ENCODE peak calls at places on chromosome 14, in five cellular contexts. One of them, this sample, is unnamed.

GRCh38 chr14:34714320-34715107 is at the start of gene CFL2:
- DNase-seq in brain microvascular endothelial cell: peak; percentile 46
- DNase-seq in dorsolateral prefrontal cortex: peak; percentile 94
- DNase-seq in adrenal gland: peak; percentile 87
- DNase-seq in fibroblast of mammary gland: peak; percentile 50
- DNase-seq in this sample: peak; percentile 89

GRCh38 chr14:21275261-21275858 is 4.5 kb upstream of the RPGRIP1 start:
- DNase-seq in brain microvascular endothelial cell: no peak
- DNase-seq in dorsolateral prefrontal cortex: no peak
- DNase-seq in adrenal gland: no peak
- DNase-seq in fibroblast of mammary gland: no peak
- DNase-seq in this sample: no peak

GRCh38 chr14:41868396-41868795 is 261.7 kb downstream of the LRFN5 start:
- DNase-seq in brain microvascular endothelial cell: no peak
- DNase-seq in dorsolateral prefrontal cortex: no peak
- DNase-seq in adrenal gland: no peak
- DNase-seq in fibroblast of mammary gland: no peak
- DNase-seq in this sample: no peak

GRCh38 chr14:54856152-54856551 is 46.5 kb downstream of the GCH1 start:
- DNase-seq in brain microvascular endothelial cell: no peak
- DNase-seq in dorsolateral prefrontal cortex: no peak
- DNase-seq in adrenal gland: no peak
- DNase-seq in fibroblast of mammary gland: no peak
- DNase-seq in this sample: no peak

GRCh38 chr14:104680056-104680805 is 9.2 kb upstream of the INF2 start:
- DNase-seq in brain microvascular endothelial cell: peak; percentile 80
- DNase-seq in dorsolateral prefrontal cortex: peak; percentile 69
- DNase-seq in adrenal gland: peak; percentile 88
- DNase-seq in fibroblast of mammary gland: peak; percentile 84
- DNase-seq in this sample: no peak

GRCh38 chr14:55138091-55138490 is 9.0 kb downstream of the LGALS3 start:
- DNase-seq in brain microvascular endothelial cell: no peak
- DNase-seq in dorsolateral prefrontal cortex: no peak
- DNase-seq in adrenal gland: no peak
- DNase-seq in fibroblast of mammary gland: no peak
- DNase-seq in this sample: peak; percentile 71

GRCh38 chr14:49962616-49963015 is 69.7 kb downstream of the ARF6 start:
- DNase-seq in brain microvascular endothelial cell: no peak
- DNase-seq in dorsolateral prefrontal cortex: no peak
- DNase-seq in adrenal gland: no peak
- DNase-seq in fibroblast of mammary gland: peak; percentile 25
- DNase-seq in this sample: no peak

GRCh38 chr14:68679746-68680467 is 113.0 kb downstream of the ZFP36L1 start:
- DNase-seq in brain microvascular endothelial cell: no peak
- DNase-seq in dorsolateral prefrontal cortex: no peak
- DNase-seq in adrenal gland: no peak
- DNase-seq in fibroblast of mammary gland: no peak
- DNase-seq in this sample: no peak

GRCh38 chr14:105315211-105315721 is 718 bp downstream of the PACS2 start:
- DNase-seq in brain microvascular endothelial cell: no peak
- DNase-seq in dorsolateral prefrontal cortex: no peak
- DNase-seq in adrenal gland: peak; percentile 30
- DNase-seq in fibroblast of mammary gland: no peak
- DNase-seq in this sample: peak; percentile 57

GRCh38 chr14:61322011-61322798 is 826 bp downstream of the PRKCH start:
- DNase-seq in brain microvascular endothelial cell: no peak
- DNase-seq in dorsolateral prefrontal cortex: no peak
- DNase-seq in adrenal gland: peak; percentile 23
- DNase-seq in fibroblast of mammary gland: no peak
- DNase-seq in this sample: peak; percentile 38

GRCh38 chr14:95199298-95199983 is 42.1 kb upstream of the DICER1 start:
- DNase-seq in brain microvascular endothelial cell: no peak
- DNase-seq in dorsolateral prefrontal cortex: no peak
- DNase-seq in adrenal gland: no peak
- DNase-seq in fibroblast of mammary gland: no peak
- DNase-seq in this sample: no peak

GRCh38 chr14:85764809-85765208 is 234.9 kb downstream of the FLRT2 start:
- DNase-seq in brain microvascular endothelial cell: peak; percentile 63
- DNase-seq in dorsolateral prefrontal cortex: no peak
- DNase-seq in adrenal gland: no peak
- DNase-seq in fibroblast of mammary gland: peak; percentile 71
- DNase-seq in this sample: no peak

GRCh38 chr14:92922883-92923743 is at the start of gene CHGA:
- DNase-seq in brain microvascular endothelial cell: peak; percentile 10
- DNase-seq in dorsolateral prefrontal cortex: peak; percentile 77
- DNase-seq in adrenal gland: peak; percentile 67
- DNase-seq in fibroblast of mammary gland: peak; percentile 29
- DNase-seq in this sample: peak; percentile 82

GRCh38 chr14:53979141-53979673 is 22.6 kb upstream of the BMP4 start:
- DNase-seq in brain microvascular endothelial cell: no peak
- DNase-seq in dorsolateral prefrontal cortex: no peak
- DNase-seq in adrenal gland: peak; percentile 16
- DNase-seq in fibroblast of mammary gland: no peak
- DNase-seq in this sample: peak; percentile 59

GRCh38 chr14:105944632-105945610 is 418.5 kb downstream of the TMEM121 start:
- DNase-seq in brain microvascular endothelial cell: no peak
- DNase-seq in dorsolateral prefrontal cortex: no peak
- DNase-seq in adrenal gland: peak; percentile 51
- DNase-seq in fibroblast of mammary gland: peak; percentile 5
- DNase-seq in this sample: no peak

GRCh38 chr14:81441626-81442134 is 41.6 kb upstream of the STON2 start:
- DNase-seq in brain microvascular endothelial cell: no peak
- DNase-seq in dorsolateral prefrontal cortex: no peak
- DNase-seq in adrenal gland: no peak
- DNase-seq in fibroblast of mammary gland: no peak
- DNase-seq in this sample: no peak

GRCh38 chr14:61320806-61321384 is 484 bp upstream of the PRKCH start:
- DNase-seq in brain microvascular endothelial cell: no peak
- DNase-seq in dorsolateral prefrontal cortex: no peak
- DNase-seq in adrenal gland: no peak
- DNase-seq in fibroblast of mammary gland: no peak
- DNase-seq in this sample: no peak

GRCh38 chr14:30601579-30601916 is 20.6 kb upstream of the SCFD1 start:
- DNase-seq in brain microvascular endothelial cell: no peak
- DNase-seq in dorsolateral prefrontal cortex: no peak
- DNase-seq in adrenal gland: no peak
- DNase-seq in fibroblast of mammary gland: no peak
- DNase-seq in this sample: no peak

GRCh38 chr14:77804592-77804991 is 4.7 kb downstream of the ADCK1 start:
- DNase-seq in brain microvascular endothelial cell: no peak
- DNase-seq in dorsolateral prefrontal cortex: no peak
- DNase-seq in adrenal gland: no peak
- DNase-seq in fibroblast of mammary gland: peak; percentile 27
- DNase-seq in this sample: peak; percentile 63

GRCh38 chr14:46250113-46250703 is 401.4 kb downstream of the RPL10L start:
- DNase-seq in brain microvascular endothelial cell: peak; percentile 45
- DNase-seq in dorsolateral prefrontal cortex: no peak
- DNase-seq in adrenal gland: no peak
- DNase-seq in fibroblast of mammary gland: peak; percentile 37
- DNase-seq in this sample: no peak

GRCh38 chr14:59417301-59417700 is 47.9 kb downstream of the GPR135 start:
- DNase-seq in brain microvascular endothelial cell: no peak
- DNase-seq in dorsolateral prefrontal cortex: no peak
- DNase-seq in adrenal gland: no peak
- DNase-seq in fibroblast of mammary gland: no peak
- DNase-seq in this sample: no peak

GRCh38 chr14:24212924-24213865 is at the start of gene CHMP4A:
- DNase-seq in brain microvascular endothelial cell: peak; percentile 99
- DNase-seq in dorsolateral prefrontal cortex: peak; percentile 95
- DNase-seq in adrenal gland: peak; percentile 98
- DNase-seq in fibroblast of mammary gland: peak; percentile 98
- DNase-seq in this sample: peak; percentile 99

GRCh38 chr14:24211311-24211710 is 2.0 kb downstream of the CHMP4A start:
- DNase-seq in brain microvascular endothelial cell: no peak
- DNase-seq in dorsolateral prefrontal cortex: no peak
- DNase-seq in adrenal gland: no peak
- DNase-seq in fibroblast of mammary gland: no peak
- DNase-seq in this sample: no peak

GRCh38 chr14:24216345-24216699 is 456 bp upstream of the MDP1 start:
- DNase-seq in brain microvascular endothelial cell: no peak
- DNase-seq in dorsolateral prefrontal cortex: no peak
- DNase-seq in adrenal gland: no peak
- DNase-seq in fibroblast of mammary gland: no peak
- DNase-seq in this sample: no peak

GRCh38 chr14:24215495-24216344 is at the start of gene MDP1:
- DNase-seq in brain microvascular endothelial cell: peak; percentile 69
- DNase-seq in dorsolateral prefrontal cortex: peak; percentile 88
- DNase-seq in adrenal gland: peak; percentile 87
- DNase-seq in fibroblast of mammary gland: peak; percentile 83
- DNase-seq in this sample: peak; percentile 86

GRCh38 chr14:24213866-24214652 is 771 bp upstream of the CHMP4A start:
- DNase-seq in brain microvascular endothelial cell: no peak
- DNase-seq in dorsolateral prefrontal cortex: no peak
- DNase-seq in adrenal gland: no peak
- DNase-seq in fibroblast of mammary gland: no peak
- DNase-seq in this sample: no peak
- TF ChIP-seq CTCF in brain microvascular endothelial cell: no peak
- TF ChIP-seq CTCF in dorsolateral prefrontal cortex: no peak
- TF ChIP-seq CTCF in adrenal gland: no peak
- TF ChIP-seq CTCF in fibroblast of mammary gland: no peak
- TF ChIP-seq CTCF in this sample: peak; percentile 16

GRCh38 chr14:89841855-89842254 is 112.7 kb downstream of the EFCAB11 start:
- DNase-seq in brain microvascular endothelial cell: no peak
- DNase-seq in dorsolateral prefrontal cortex: no peak
- DNase-seq in adrenal gland: no peak
- DNase-seq in fibroblast of mammary gland: no peak
- DNase-seq in this sample: peak; percentile 56
- TF ChIP-seq CTCF in brain microvascular endothelial cell: peak; percentile 6
- TF ChIP-seq CTCF in dorsolateral prefrontal cortex: no peak
- TF ChIP-seq CTCF in adrenal gland: no peak
- TF ChIP-seq CTCF in fibroblast of mammary gland: no peak
- TF ChIP-seq CTCF in this sample: peak; percentile 62

GRCh38 chr14:88871429-88871828 is 47.0 kb downstream of the TTC8 start:
- DNase-seq in brain microvascular endothelial cell: no peak
- DNase-seq in dorsolateral prefrontal cortex: no peak
- DNase-seq in adrenal gland: no peak
- DNase-seq in fibroblast of mammary gland: no peak
- DNase-seq in this sample: no peak

GRCh38 chr14:88872976-88873375 is 48.5 kb downstream of the TTC8 start:
- DNase-seq in brain microvascular endothelial cell: no peak
- DNase-seq in dorsolateral prefrontal cortex: no peak
- DNase-seq in adrenal gland: no peak
- DNase-seq in fibroblast of mammary gland: no peak
- DNase-seq in this sample: no peak

GRCh38 chr14:88870777-88871176 is 46.3 kb downstream of the TTC8 start:
- DNase-seq in brain microvascular endothelial cell: no peak
- DNase-seq in dorsolateral prefrontal cortex: no peak
- DNase-seq in adrenal gland: no peak
- DNase-seq in fibroblast of mammary gland: no peak
- DNase-seq in this sample: no peak

GRCh38 chr14:88866305-88866704 is 41.9 kb downstream of the TTC8 start:
- DNase-seq in brain microvascular endothelial cell: peak; percentile 27
- DNase-seq in dorsolateral prefrontal cortex: no peak
- DNase-seq in adrenal gland: no peak
- DNase-seq in fibroblast of mammary gland: no peak
- DNase-seq in this sample: no peak

DNA sequence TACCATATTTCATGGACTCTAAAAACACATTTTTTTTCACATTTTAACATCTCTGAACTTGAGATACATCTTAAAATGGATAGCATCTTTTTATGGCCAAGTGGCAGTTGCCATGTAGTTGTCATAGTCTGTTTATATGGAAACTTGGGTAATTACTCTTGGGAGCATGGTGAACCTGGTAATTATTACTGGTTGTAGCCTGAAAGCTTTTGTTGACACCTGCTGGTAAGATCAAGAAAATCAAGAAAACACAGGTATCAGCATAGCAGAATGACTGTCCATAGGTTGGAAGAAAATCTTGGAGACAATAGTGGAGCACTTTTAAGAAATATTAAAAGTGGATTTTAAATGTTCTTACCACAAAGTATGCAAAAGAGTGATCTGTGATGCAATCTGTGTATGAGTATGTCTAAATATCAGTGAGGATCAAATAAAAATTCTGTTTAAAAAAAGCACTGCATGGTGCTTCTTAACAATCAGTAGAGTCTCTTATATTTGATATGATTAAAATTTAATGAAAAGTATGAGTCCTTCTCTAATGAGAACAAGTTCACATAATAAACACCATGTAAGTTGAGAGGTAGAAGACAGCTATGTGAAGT is 44.2 kb downstream of the TTC8 start:
- DNase-seq in brain microvascular endothelial cell: no peak
- DNase-seq in dorsolateral prefrontal cortex: no peak
- DNase-seq in adrenal gland: no peak
- DNase-seq in fibroblast of mammary gland: peak; percentile 38
- DNase-seq in this sample: no peak
- TF ChIP-seq CTCF in brain microvascular endothelial cell: no peak
- TF ChIP-seq CTCF in dorsolateral prefrontal cortex: peak; percentile 24
- TF ChIP-seq CTCF in adrenal gland: no peak
- TF ChIP-seq CTCF in fibroblast of mammary gland: peak; percentile 40
- TF ChIP-seq CTCF in this sample: peak; percentile 61

DNA sequence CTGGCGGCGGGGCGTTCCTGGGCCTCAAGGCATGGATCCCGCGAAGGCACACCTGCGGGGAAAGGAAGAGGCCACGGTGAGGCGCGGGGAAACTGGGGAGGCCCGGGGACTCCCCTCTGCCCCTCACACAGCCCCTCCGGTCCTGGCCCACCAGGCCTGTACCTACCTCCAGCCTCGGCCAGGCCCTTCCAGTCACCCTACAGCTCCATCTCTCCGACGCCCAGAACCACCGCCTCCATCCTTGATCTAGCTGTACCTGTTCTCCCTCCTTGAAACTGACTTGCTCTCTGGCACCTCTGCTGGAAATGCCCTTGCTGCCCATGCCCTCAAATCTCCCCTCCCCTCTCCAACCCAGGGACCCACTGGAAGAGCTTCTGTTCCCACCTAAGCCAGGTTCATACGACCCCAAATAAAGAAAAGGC is 1.7 kb downstream of the ANKRD9 start:
- DNase-seq in brain microvascular endothelial cell: no peak
- DNase-seq in dorsolateral prefrontal cortex: no peak
- DNase-seq in adrenal gland: no peak
- DNase-seq in fibroblast of mammary gland: no peak
- DNase-seq in this sample: peak; percentile 43
- TF ChIP-seq CTCF in brain microvascular endothelial cell: peak; percentile 20
- TF ChIP-seq CTCF in dorsolateral prefrontal cortex: no peak
- TF ChIP-seq CTCF in adrenal gland: no peak
- TF ChIP-seq CTCF in fibroblast of mammary gland: no peak
- TF ChIP-seq CTCF in this sample: peak; percentile 29

DNA sequence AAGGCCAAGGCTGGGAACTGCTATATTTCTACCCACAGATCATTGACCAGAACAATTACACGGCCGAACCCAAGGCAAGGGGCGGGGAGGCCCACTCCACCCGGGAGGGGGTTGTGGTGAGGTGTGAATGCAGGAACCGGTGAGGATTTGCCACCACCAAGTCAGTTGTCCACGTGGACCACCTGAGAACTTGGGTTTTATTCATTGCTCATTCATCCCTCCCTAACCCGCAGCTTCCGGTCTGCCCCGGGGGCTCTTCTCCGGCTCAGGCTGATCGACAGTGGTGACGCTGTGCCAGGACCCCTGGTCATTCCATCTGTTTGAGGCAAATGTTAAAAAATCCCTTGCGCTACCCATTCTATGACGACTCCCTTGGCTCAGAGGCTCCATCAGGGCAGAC is 127.7 kb upstream of the RTL1 start:
- DNase-seq in brain microvascular endothelial cell: no peak
- DNase-seq in dorsolateral prefrontal cortex: no peak
- DNase-seq in adrenal gland: no peak
- DNase-seq in fibroblast of mammary gland: no peak
- DNase-seq in this sample: no peak
- TF ChIP-seq CTCF in brain microvascular endothelial cell: no peak
- TF ChIP-seq CTCF in dorsolateral prefrontal cortex: no peak
- TF ChIP-seq CTCF in adrenal gland: no peak
- TF ChIP-seq CTCF in fibroblast of mammary gland: no peak
- TF ChIP-seq CTCF in this sample: no peak

This sample was measured in H9.